ENCODE peak calls at places on chromosomes 7 and 10, in five cellular contexts. Q is GM10248, J is fibroblast of lung, X is fibroblast of villous mesenchyme, P is ovary. N is an unnamed sample.

GRCh38 chr10:121152033-121152432 is 300.9 kb downstream of the WDR11 start:
- DNase-seq in P (no peak), X (no peak), Q (no peak), J (no peak), N (no peak)

GRCh38 chr10:58268454-58268945 is 462 bp upstream of the CISD1 start:
- DNase-seq in X (no peak), Q (no peak), J (no peak), P (no peak), N (no peak)

GRCh38 chr7:91636129-91636724 is 244.3 kb downstream of the MTERF1 start:
- DNase-seq in J (peak; percentile 28), X (peak; percentile 29), Q (no peak), P (no peak), N (peak; percentile 8)

GRCh38 chr7:50393547-50394252 is 56.5 kb downstream of the FIGNL1 start:
- DNase-seq in P (no peak), Q (no peak), J (no peak), X (no peak), N (no peak)

GRCh38 chr7:120987280-120987679 is 1.2 kb upstream of the CPED1 start:
- DNase-seq in X (no peak), P (no peak), J (no peak), Q (no peak), N (no peak)

GRCh38 chr10:70974351-70974901 is 86.1 kb upstream of the PCBD1 start:
- DNase-seq in J (no peak), Q (no peak), P (no peak), X (peak; percentile 3), N (peak; percentile 15)

GRCh38 chr7:51079494-51079893 is 237.1 kb downstream of the COBL start:
- DNase-seq in Q (no peak), P (no peak), X (no peak), J (no peak), N (no peak)

GRCh38 chr10:72561745-72562166 is 64.1 kb downstream of the MICU1 start:
- DNase-seq in Q (peak; percentile 61), J (no peak), P (no peak), X (no peak), N (no peak)

GRCh38 chr10:47257396-47258120 is 42.4 kb upstream of the GDF10 start:
- DNase-seq in Q (no peak), X (peak; percentile 20), P (no peak), J (peak; percentile 64), N (peak; percentile 52)

GRCh38 chr10:127550861-127551260 is 1.8 kb downstream of the NPS start:
- DNase-seq in Q (no peak), P (no peak), X (no peak), J (no peak), N (no peak)

GRCh38 chr10:123842692-123843385 is 48.8 kb downstream of the CPXM2 start:
- DNase-seq in X (no peak), J (no peak), P (no peak), Q (no peak), N (no peak)
- TF ChIP-seq CTCF in X (no peak), J (no peak), P (no peak), Q (no peak), N (no peak)

GRCh38 chr7:24284699-24285506 is 913 bp downstream of the NPY start:
- DNase-seq in X (no peak), J (no peak), P (peak; percentile 37), Q (peak; percentile 22), N (no peak)
- TF ChIP-seq CTCF in X (no peak), J (no peak), P (no peak), Q (no peak), N (no peak)

GRCh38 chr10:7605565-7606295 is 61.0 kb downstream of the ITIH5 start:
- DNase-seq in Q (no peak), X (no peak), P (no peak), J (peak; percentile 50), N (peak; percentile 12)
- TF ChIP-seq CTCF in Q (no peak), X (no peak), P (no peak), J (peak; percentile 21), N (no peak)

GRCh38 chr7:28984219-28984618 is 26.1 kb upstream of the TRIL start:
- DNase-seq in X (no peak), P (no peak), J (no peak), Q (no peak), N (no peak)

GRCh38 chr7:28986723-28987122 is 28.6 kb upstream of the TRIL start:
- DNase-seq in J (peak; percentile 96), X (peak; percentile 93), P (no peak), Q (no peak), N (peak; percentile 92)

GRCh38 chr7:28984631-28985030 is 26.5 kb upstream of the TRIL start:
- DNase-seq in X (peak; percentile 87), Q (no peak), P (no peak), J (peak; percentile 91), N (peak; percentile 93)

GRCh38 chr7:28988091-28988490 is 30.0 kb upstream of the TRIL start:
- DNase-seq in Q (no peak), J (peak; percentile 36), P (no peak), X (peak; percentile 27), N (peak; percentile 73)

DNA sequence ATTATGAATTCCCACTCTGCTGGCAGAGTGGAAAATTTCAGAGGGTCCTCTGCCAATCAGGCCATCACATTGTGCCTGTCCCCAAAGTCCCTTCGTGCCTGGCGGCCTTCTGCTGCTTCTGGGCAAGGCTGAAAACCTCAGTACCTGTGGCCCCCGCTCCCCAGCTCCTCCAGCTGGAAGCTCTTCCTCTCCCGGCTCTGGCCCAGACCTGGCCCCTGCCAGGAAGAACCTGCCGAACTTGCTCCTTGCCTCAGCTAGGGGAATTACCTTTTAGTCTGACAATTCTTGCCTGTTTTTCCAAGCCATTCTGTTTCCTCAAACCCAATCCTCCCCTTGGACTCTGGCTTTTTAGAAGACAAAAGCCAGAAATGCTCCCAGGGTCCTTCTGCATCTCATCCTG is 27.9 kb upstream of the TRIL start:
- DNase-seq in X (no peak), J (no peak), Q (no peak), P (no peak), N (no peak)
- TF ChIP-seq CTCF in X (no peak), J (no peak), Q (no peak), P (no peak), N (no peak)

GRCh38 chr10:31151301-31151700 is 119.6 kb upstream of the ZNF438 start:
- DNase-seq in P (no peak), X (no peak), J (no peak), Q (no peak), N (no peak)

GRCh38 chr10:31149835-31150512 is 118.3 kb upstream of the ZNF438 start:
- DNase-seq in P (no peak), Q (no peak), X (no peak), J (no peak), N (no peak)

GRCh38 chr10:31146496-31147219 is 115.0 kb upstream of the ZNF438 start:
- DNase-seq in P (peak; percentile 72), X (peak; percentile 84), J (peak; percentile 77), Q (no peak), N (peak; percentile 89)

GRCh38 chr10:31147220-31147608 is 115.5 kb upstream of the ZNF438 start:
- DNase-seq in X (peak; percentile 85), P (no peak), Q (no peak), J (peak; percentile 69), N (peak; percentile 84)

GRCh38 chr10:31148955-31149354 is 117.3 kb upstream of the ZNF438 start:
- DNase-seq in Q (no peak), J (no peak), X (no peak), P (no peak), N (no peak)
- TF ChIP-seq CTCF in Q (no peak), J (no peak), X (no peak), P (no peak), N (no peak)

GRCh38 chr7:156219307-156220077 is 407.2 kb upstream of the SHH start:
- DNase-seq in J (no peak), X (no peak), P (no peak), Q (no peak), N (no peak)
- TF ChIP-seq CTCF in J (no peak), X (no peak), P (no peak), Q (no peak), N (no peak)

GRCh38 chr10:10930979-10931743 is 86.5 kb upstream of the CELF2 start:
- DNase-seq in Q (no peak), X (no peak), P (no peak), J (no peak), N (no peak)
- TF ChIP-seq CTCF in Q (no peak), X (peak; percentile 21), P (no peak), J (no peak), N (no peak)

DNA sequence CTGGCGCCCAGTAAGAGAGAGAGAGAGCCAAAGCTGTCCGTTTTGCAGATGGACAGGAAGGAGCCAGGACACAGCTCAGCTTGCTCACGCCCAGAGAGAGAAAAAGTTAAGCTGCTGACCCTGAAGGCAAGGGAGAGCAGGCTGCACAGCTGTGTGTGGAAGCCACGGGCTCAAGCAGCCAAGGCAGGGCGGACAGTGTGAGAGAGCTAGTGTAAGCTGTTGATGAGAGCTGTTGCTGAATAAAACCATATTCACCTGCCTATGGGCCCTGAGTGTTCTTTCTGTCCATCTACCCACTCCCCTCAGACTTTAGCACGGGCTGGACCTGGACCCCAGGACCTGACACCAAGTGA is 5.4 kb downstream of the INMT start:
- DNase-seq in J (no peak), Q (no peak), X (no peak), P (no peak), N (no peak)
- TF ChIP-seq CTCF in J (no peak), Q (no peak), X (no peak), P (no peak), N (no peak)

GRCh38 chr10:52951819-52952218 is 179.2 kb upstream of the MBL2 start:
- DNase-seq in Q (peak; percentile 53), J (peak; percentile 67), X (peak; percentile 59), P (no peak), N (no peak)
- TF ChIP-seq CTCF in Q (peak; percentile 62), J (peak; percentile 71), X (peak; percentile 59), P (no peak), N (no peak)

N was measured in AG10803.